ENCODE peak calls at places on chromosomes 4 and X, in five cellular contexts. M is spleen, O is H1, E is stomach, Y is K562. W is an unnamed sample.

GRCh38 chrX:135484636-135485289 is 35.7 kb upstream of the INTS6L start:
- DNase-seq in M (no peak), O (no peak), E (no peak), Y (peak; percentile 18), W (no peak)

GRCh38 chr4:56637154-56637553 is 43.9 kb downstream of the HOPX start:
- DNase-seq in M (no peak), O (no peak), E (no peak), Y (no peak), W (no peak)

GRCh38 chr4:15677507-15677988 is 4.1 kb upstream of the FAM200B start:
- DNase-seq in M (no peak), O (no peak), E (peak; percentile 36), Y (no peak), W (no peak)

GRCh38 chrX:22171287-22172060 is 101.2 kb upstream of the CBLL2 start:
- DNase-seq in M (no peak), O (no peak), E (no peak), Y (no peak), W (no peak)

GRCh38 chr4:91525627-91526026 is 778.1 kb upstream of the GRID2 start:
- DNase-seq in M (no peak), O (no peak), E (no peak), Y (no peak), W (no peak)

GRCh38 chr4:178745203-178745602 is 1303.0 kb upstream of the AGA start:
- DNase-seq in M (no peak), O (no peak), E (no peak), Y (no peak), W (no peak)

GRCh38 chr4:8355864-8356565 is 84.5 kb downstream of the ACOX3 start:
- DNase-seq in M (no peak), O (no peak), E (no peak), Y (no peak), W (peak; percentile 20)

GRCh38 chrX:17592117-17592516 is 145.2 kb upstream of the SCML1 start:
- DNase-seq in M (no peak), O (no peak), E (no peak), Y (no peak), W (no peak)

GRCh38 chrX:97895751-97896150 is 1012.0 kb downstream of the RPA4 start:
- DNase-seq in M (no peak), O (no peak), E (no peak), Y (no peak), W (no peak)

GRCh38 chr4:105546086-105546485 is 6.3 kb upstream of the ARHGEF38 start:
- DNase-seq in M (no peak), O (no peak), E (no peak), Y (no peak), W (no peak)

DNA sequence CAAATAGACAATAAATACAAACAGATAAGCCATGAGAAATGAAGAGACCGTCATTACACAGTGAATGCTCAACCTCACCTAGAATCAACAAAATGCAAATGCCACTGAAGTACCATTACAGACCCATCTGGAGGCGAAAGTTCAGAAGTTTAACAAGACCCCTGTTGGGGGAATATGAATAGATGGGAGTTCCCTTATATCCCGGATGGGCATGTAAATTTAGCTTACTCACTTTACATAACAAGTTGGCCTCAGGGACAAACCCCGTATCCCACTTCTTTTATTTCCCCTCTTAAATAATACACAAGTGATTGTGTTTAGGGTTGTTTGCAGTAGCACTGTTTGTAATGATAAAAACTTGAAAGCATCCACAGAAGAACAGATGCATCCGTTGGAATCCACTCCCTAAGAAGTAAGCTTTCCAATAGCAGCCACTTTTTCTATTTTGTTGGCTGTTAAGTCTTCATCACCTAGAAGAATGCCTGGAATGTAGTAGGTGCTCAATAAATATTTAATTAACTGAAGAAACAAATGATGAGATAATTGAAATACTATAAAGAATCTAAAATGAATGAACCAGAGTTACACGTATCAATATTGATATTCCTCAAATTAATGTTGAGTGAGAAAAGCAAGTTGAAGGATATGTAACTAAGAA is 1076.3 kb upstream of the TENM3 start:
- DNase-seq in M (no peak), O (peak; percentile 64), E (no peak), Y (no peak), W (no peak)
- H3K27ac ChIP-seq in M (no peak overlapping the region), O (no peak overlapping the region), E (no peak overlapping the region), Y (no peak overlapping the region), W (no peak overlapping the region)

GRCh38 chr4:98658287-98659105 is at the start of gene TSPAN5:
- DNase-seq in M (peak; percentile 96), O (no peak), E (peak; percentile 81), Y (peak; percentile 76), W (peak; percentile 75)

GRCh38 chr4:98657531-98658286 is 702 bp downstream of the TSPAN5 start:
- DNase-seq in M (peak; percentile 78), O (no peak), E (no peak), Y (no peak), W (no peak)

GRCh38 chr4:98653006-98653405 is 5.4 kb downstream of the TSPAN5 start:
- DNase-seq in M (no peak), O (no peak), E (no peak), Y (no peak), W (no peak)

GRCh38 chr4:98656443-98656842 is 2.0 kb downstream of the TSPAN5 start:
- DNase-seq in M (no peak), O (no peak), E (no peak), Y (no peak), W (no peak)

GRCh38 chr4:98653890-98654867 is 4.2 kb downstream of the TSPAN5 start:
- DNase-seq in M (no peak), O (no peak), E (no peak), Y (no peak), W (no peak)
- TF ChIP-seq POLR2AphosphoS5 in M (no peak), O (no peak), E (no peak), Y (no peak), W (no peak)

GRCh38 chrX:15812212-15812938 is 22.1 kb downstream of the ZRSR2 start:
- DNase-seq in M (no peak), O (no peak), E (no peak), Y (no peak), W (no peak)

GRCh38 chrX:15816886-15817285 is 26.6 kb downstream of the ZRSR2 start:
- DNase-seq in M (no peak), O (no peak), E (no peak), Y (no peak), W (no peak)

GRCh38 chrX:15816453-15816838 is 26.2 kb downstream of the ZRSR2 start:
- DNase-seq in M (no peak), O (no peak), E (no peak), Y (no peak), W (no peak)

GRCh38 chrX:15814811-15815210 is 24.5 kb downstream of the ZRSR2 start:
- DNase-seq in M (no peak), O (no peak), E (no peak), Y (no peak), W (no peak)

DNA sequence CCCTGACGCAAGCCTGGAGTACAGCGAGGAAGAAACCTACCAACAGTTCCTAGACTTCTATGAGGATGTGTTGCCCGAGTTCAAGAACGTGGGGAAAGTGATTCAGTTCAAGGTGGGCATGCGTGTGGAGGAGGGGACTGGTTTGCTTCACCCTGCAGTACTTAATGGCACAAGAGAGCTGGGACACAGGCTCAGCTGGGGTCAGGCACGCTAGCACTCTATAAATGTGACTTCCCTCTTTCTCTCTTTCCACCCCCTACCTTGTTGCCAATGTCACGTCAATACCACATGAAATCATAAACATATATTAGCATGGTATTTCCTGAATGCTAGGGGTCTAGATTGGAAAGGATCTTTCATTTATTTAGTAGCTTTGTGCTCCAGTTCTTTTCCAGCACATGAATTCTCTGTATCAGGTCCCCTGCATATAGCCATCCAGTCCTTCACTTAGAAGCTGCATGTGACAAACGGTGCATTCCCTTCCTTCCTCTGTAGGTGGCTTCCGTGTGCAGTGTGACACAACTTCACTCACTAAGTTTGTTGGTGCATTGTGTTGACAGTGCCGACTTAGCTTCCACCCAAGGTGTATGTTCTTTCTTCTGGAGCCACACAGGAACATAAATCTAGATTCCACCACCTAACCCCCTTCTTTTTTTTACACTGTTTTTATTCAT is 25.6 kb downstream of the ZRSR2 start:
- DNase-seq in M (no peak), O (no peak), E (no peak), Y (peak; percentile 13), W (no peak)
- H3K27ac ChIP-seq in M (no peak overlapping the region), O (peak overlapping the region; percentile 45), E (no peak overlapping the region), Y (no peak overlapping the region), W (no peak overlapping the region)

GRCh38 chr4:184420402-184420801 is 53.9 kb downstream of the IRF2 start:
- DNase-seq in M (no peak), O (no peak), E (no peak), Y (no peak), W (no peak)
- TF ChIP-seq POLR2AphosphoS5 in M (no peak), O (no peak), E (no peak), Y (no peak), W (no peak)

GRCh38 chr4:55517526-55518229 is 29.0 kb downstream of the CLOCK start:
- DNase-seq in M (no peak), O (no peak), E (no peak), Y (no peak), W (no peak)
- H3K27ac ChIP-seq in M (no peak overlapping the region), O (no peak overlapping the region), E (no peak overlapping the region), Y (no peak overlapping the region), W (no peak overlapping the region)

GRCh38 chr4:113394730-113395530 is 345.5 kb downstream of the ANK2 start:
- DNase-seq in M (no peak), O (peak; percentile 51), E (peak; percentile 37), Y (peak; percentile 60), W (peak; percentile 24)

GRCh38 chr4:113394108-113394729 is 344.8 kb downstream of the ANK2 start:
- DNase-seq in M (no peak), O (no peak), E (no peak), Y (no peak), W (no peak)

GRCh38 chr4:113398441-113399143 is 349.1 kb downstream of the ANK2 start:
- DNase-seq in M (no peak), O (no peak), E (no peak), Y (no peak), W (no peak)

DNA sequence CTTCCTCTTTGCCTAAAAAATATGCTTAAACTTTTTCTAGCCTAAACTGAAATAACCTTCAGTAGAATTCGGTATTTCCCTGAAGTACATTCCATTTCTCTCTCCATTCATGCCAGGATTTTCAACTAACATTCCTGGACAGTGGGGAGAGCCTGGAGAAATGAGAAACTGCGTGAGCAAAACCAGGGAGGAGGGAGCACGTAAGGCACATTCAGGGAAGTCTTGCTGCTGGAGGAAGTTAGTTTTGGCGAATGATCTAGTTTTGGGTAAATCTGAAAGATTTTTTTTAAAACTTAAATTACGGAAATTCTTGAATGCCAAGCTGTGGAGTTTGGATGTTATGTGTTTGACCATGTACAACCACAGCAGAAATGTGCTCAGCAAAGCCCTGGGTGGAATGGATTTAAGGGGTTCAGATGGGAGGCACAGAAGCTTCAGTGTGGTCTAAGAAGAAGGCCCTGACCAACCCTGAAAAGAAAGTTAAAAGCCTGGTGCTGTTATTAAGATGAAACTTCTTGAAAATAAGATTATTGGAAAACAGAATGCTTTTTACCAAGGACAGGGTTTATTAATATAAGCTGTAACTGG is 347.8 kb downstream of the ANK2 start:
- DNase-seq in M (no peak), O (no peak), E (no peak), Y (no peak), W (no peak)
- TF ChIP-seq POLR2AphosphoS5 in M (no peak), O (no peak), E (no peak), Y (no peak), W (no peak)

W was measured in breast epithelium.